ENCODE peak calls at places on chromosomes 1 and 21, in seven cellular contexts. One of them, this sample, is unnamed.

GRCh38 chr1:158179301-158180041 is 1.2 kb upstream of the CD1D start:
- DNase-seq in heart right ventricle: no peak
- DNase-seq in bronchial epithelial cell: no peak
- DNase-seq in GM20000: peak; percentile 83
- DNase-seq in epithelial cell of esophagus: no peak
- DNase-seq in cardiac fibroblast: no peak
- DNase-seq in CD14-positive monocyte: no peak
- DNase-seq in this sample: no peak

GRCh38 chr21:20459838-20460237 is 538.4 kb upstream of the NCAM2 start:
- DNase-seq in GM20000: no peak
- DNase-seq in cardiac fibroblast: no peak
- DNase-seq in bronchial epithelial cell: no peak
- DNase-seq in CD14-positive monocyte: no peak
- DNase-seq in epithelial cell of esophagus: no peak
- DNase-seq in heart right ventricle: no peak
- DNase-seq in this sample: no peak

GRCh38 chr1:23801876-23802275 is 1.3 kb upstream of the GALE start:
- DNase-seq in bronchial epithelial cell: no peak
- DNase-seq in GM20000: no peak
- DNase-seq in heart right ventricle: no peak
- DNase-seq in CD14-positive monocyte: no peak
- DNase-seq in cardiac fibroblast: no peak
- DNase-seq in epithelial cell of esophagus: no peak
- DNase-seq in this sample: no peak

GRCh38 chr1:19648689-19649088 is 4.6 kb downstream of the NBL1 start:
- DNase-seq in epithelial cell of esophagus: peak; percentile 74
- DNase-seq in heart right ventricle: no peak
- DNase-seq in cardiac fibroblast: peak; percentile 52
- DNase-seq in bronchial epithelial cell: peak; percentile 44
- DNase-seq in CD14-positive monocyte: no peak
- DNase-seq in GM20000: peak; percentile 28
- DNase-seq in this sample: no peak

GRCh38 chr1:235073968-235074334 is 54.7 kb downstream of the TOMM20 start:
- DNase-seq in GM20000: no peak
- DNase-seq in epithelial cell of esophagus: peak; percentile 70
- DNase-seq in cardiac fibroblast: no peak
- DNase-seq in heart right ventricle: no peak
- DNase-seq in CD14-positive monocyte: no peak
- DNase-seq in bronchial epithelial cell: peak; percentile 40
- DNase-seq in this sample: peak; percentile 53

GRCh38 chr1:109158433-109158832 is 44.5 kb downstream of the ELAPOR1 start:
- DNase-seq in bronchial epithelial cell: no peak
- DNase-seq in epithelial cell of esophagus: no peak
- DNase-seq in CD14-positive monocyte: no peak
- DNase-seq in GM20000: no peak
- DNase-seq in cardiac fibroblast: no peak
- DNase-seq in heart right ventricle: no peak
- DNase-seq in this sample: peak; percentile 31

GRCh38 chr1:156129687-156130577 is 15.4 kb downstream of the LMNA start:
- DNase-seq in cardiac fibroblast: peak; percentile 98
- DNase-seq in CD14-positive monocyte: peak; percentile 82
- DNase-seq in heart right ventricle: peak; percentile 82
- DNase-seq in GM20000: peak; percentile 74
- DNase-seq in bronchial epithelial cell: peak; percentile 93
- DNase-seq in epithelial cell of esophagus: peak; percentile 98
- DNase-seq in this sample: peak; percentile 77

GRCh38 chr1:222387020-222387816 is 160.7 kb downstream of the HHIPL2 start:
- DNase-seq in epithelial cell of esophagus: peak; percentile 13
- DNase-seq in bronchial epithelial cell: peak; percentile 10
- DNase-seq in cardiac fibroblast: no peak
- DNase-seq in GM20000: no peak
- DNase-seq in heart right ventricle: no peak
- DNase-seq in CD14-positive monocyte: no peak
- DNase-seq in this sample: no peak

GRCh38 chr1:151729157-151729965 is 8.0 kb downstream of the RIIAD1 start:
- DNase-seq in CD14-positive monocyte: no peak
- DNase-seq in GM20000: no peak
- DNase-seq in bronchial epithelial cell: no peak
- DNase-seq in heart right ventricle: no peak
- DNase-seq in epithelial cell of esophagus: no peak
- DNase-seq in cardiac fibroblast: no peak
- DNase-seq in this sample: no peak

GRCh38 chr1:200561856-200562214 is 58.7 kb downstream of the KIF14 start:
- DNase-seq in epithelial cell of esophagus: no peak
- DNase-seq in bronchial epithelial cell: no peak
- DNase-seq in CD14-positive monocyte: no peak
- DNase-seq in GM20000: peak; percentile 12
- DNase-seq in heart right ventricle: no peak
- DNase-seq in cardiac fibroblast: no peak
- DNase-seq in this sample: no peak

GRCh38 chr1:200558866-200559459 is 61.6 kb downstream of the KIF14 start:
- DNase-seq in CD14-positive monocyte: no peak
- DNase-seq in heart right ventricle: no peak
- DNase-seq in GM20000: peak; percentile 31
- DNase-seq in cardiac fibroblast: peak; percentile 72
- DNase-seq in bronchial epithelial cell: peak; percentile 67
- DNase-seq in epithelial cell of esophagus: peak; percentile 64
- DNase-seq in this sample: no peak

GRCh38 chr1:200550367-200550766 is 70.2 kb downstream of the KIF14 start:
- DNase-seq in GM20000: no peak
- DNase-seq in CD14-positive monocyte: no peak
- DNase-seq in epithelial cell of esophagus: peak; percentile 80
- DNase-seq in heart right ventricle: no peak
- DNase-seq in bronchial epithelial cell: peak; percentile 87
- DNase-seq in cardiac fibroblast: no peak
- DNase-seq in this sample: no peak

GRCh38 chr1:200556005-200556404 is 64.5 kb downstream of the KIF14 start:
- DNase-seq in CD14-positive monocyte: no peak
- DNase-seq in cardiac fibroblast: no peak
- DNase-seq in heart right ventricle: no peak
- DNase-seq in bronchial epithelial cell: no peak
- DNase-seq in GM20000: no peak
- DNase-seq in epithelial cell of esophagus: no peak
- DNase-seq in this sample: no peak
- TF ChIP-seq CTCF in CD14-positive monocyte: no peak
- TF ChIP-seq CTCF in cardiac fibroblast: no peak
- TF ChIP-seq CTCF in heart right ventricle: no peak
- TF ChIP-seq CTCF in bronchial epithelial cell: no peak
- TF ChIP-seq CTCF in GM20000: no peak
- TF ChIP-seq CTCF in epithelial cell of esophagus: no peak
- TF ChIP-seq CTCF in this sample: no peak

GRCh38 chr1:42657981-42658879 is at the start of gene PPIH:
- DNase-seq in heart right ventricle: peak; percentile 95
- DNase-seq in GM20000: peak; percentile 88
- DNase-seq in CD14-positive monocyte: peak; percentile 91
- DNase-seq in epithelial cell of esophagus: peak; percentile 96
- DNase-seq in cardiac fibroblast: peak; percentile 92
- DNase-seq in bronchial epithelial cell: peak; percentile 86
- DNase-seq in this sample: peak; percentile 94
- TF ChIP-seq CTCF in heart right ventricle: peak; percentile 26
- TF ChIP-seq CTCF in GM20000: no peak
- TF ChIP-seq CTCF in CD14-positive monocyte: no peak
- TF ChIP-seq CTCF in epithelial cell of esophagus: peak; percentile 32
- TF ChIP-seq CTCF in cardiac fibroblast: peak; percentile 30
- TF ChIP-seq CTCF in bronchial epithelial cell: peak; percentile 20
- TF ChIP-seq CTCF in this sample: peak; percentile 37

GRCh38 chr1:203626910-203627246 is 246 bp downstream of the ATP2B4 start:
- DNase-seq in epithelial cell of esophagus: no peak
- DNase-seq in heart right ventricle: no peak
- DNase-seq in bronchial epithelial cell: no peak
- DNase-seq in CD14-positive monocyte: no peak
- DNase-seq in cardiac fibroblast: no peak
- DNase-seq in GM20000: no peak
- DNase-seq in this sample: no peak

GRCh38 chr1:203627819-203628184 is 1.2 kb downstream of the ATP2B4 start:
- DNase-seq in epithelial cell of esophagus: peak; percentile 58
- DNase-seq in heart right ventricle: peak; percentile 25
- DNase-seq in GM20000: peak; percentile 27
- DNase-seq in CD14-positive monocyte: no peak
- DNase-seq in bronchial epithelial cell: peak; percentile 51
- DNase-seq in cardiac fibroblast: peak; percentile 47
- DNase-seq in this sample: no peak

GRCh38 chr1:203629509-203630082 is 3.0 kb downstream of the ATP2B4 start:
- DNase-seq in GM20000: peak; percentile 34
- DNase-seq in epithelial cell of esophagus: peak; percentile 52
- DNase-seq in CD14-positive monocyte: peak; percentile 50
- DNase-seq in cardiac fibroblast: peak; percentile 61
- DNase-seq in heart right ventricle: peak; percentile 82
- DNase-seq in bronchial epithelial cell: no peak
- DNase-seq in this sample: peak; percentile 41

GRCh38 chr1:203628997-203629508 is 2.4 kb downstream of the ATP2B4 start:
- DNase-seq in epithelial cell of esophagus: no peak
- DNase-seq in CD14-positive monocyte: no peak
- DNase-seq in bronchial epithelial cell: no peak
- DNase-seq in GM20000: peak; percentile 31
- DNase-seq in cardiac fibroblast: no peak
- DNase-seq in heart right ventricle: no peak
- DNase-seq in this sample: no peak

GRCh38 chr1:203628185-203628996 is 1.8 kb downstream of the ATP2B4 start:
- DNase-seq in epithelial cell of esophagus: peak; percentile 82
- DNase-seq in GM20000: no peak
- DNase-seq in heart right ventricle: peak; percentile 29
- DNase-seq in cardiac fibroblast: peak; percentile 78
- DNase-seq in CD14-positive monocyte: no peak
- DNase-seq in bronchial epithelial cell: peak; percentile 65
- DNase-seq in this sample: no peak
- TF ChIP-seq CTCF in epithelial cell of esophagus: peak; percentile 16
- TF ChIP-seq CTCF in GM20000: no peak
- TF ChIP-seq CTCF in heart right ventricle: no peak
- TF ChIP-seq CTCF in cardiac fibroblast: peak; percentile 56
- TF ChIP-seq CTCF in CD14-positive monocyte: no peak
- TF ChIP-seq CTCF in bronchial epithelial cell: no peak
- TF ChIP-seq CTCF in this sample: no peak

GRCh38 chr1:38018864-38019343 is 6.4 kb downstream of the UTP11 start:
- DNase-seq in heart right ventricle: no peak
- DNase-seq in cardiac fibroblast: peak; percentile 65
- DNase-seq in GM20000: peak; percentile 43
- DNase-seq in epithelial cell of esophagus: no peak
- DNase-seq in bronchial epithelial cell: no peak
- DNase-seq in CD14-positive monocyte: no peak
- DNase-seq in this sample: no peak
- TF ChIP-seq CTCF in heart right ventricle: peak; percentile 60
- TF ChIP-seq CTCF in cardiac fibroblast: peak; percentile 61
- TF ChIP-seq CTCF in GM20000: peak; percentile 34
- TF ChIP-seq CTCF in epithelial cell of esophagus: peak; percentile 57
- TF ChIP-seq CTCF in bronchial epithelial cell: peak; percentile 42
- TF ChIP-seq CTCF in CD14-positive monocyte: peak; percentile 68
- TF ChIP-seq CTCF in this sample: peak; percentile 51

This sample was measured in dorsolateral prefrontal cortex.